ENCODE peak calls at places on chromosome 14, in eight cellular contexts. B, J, C, E, A, P, Y and L are unnamed samples.
A peak's percentile ranks its signal among the peaks of the same experiment; 100 is the strongest.

GRCh38 chr14:59362533-59362932 is 102.6 kb downstream of the GPR135 start:
- DNase-seq in B (no peak), J (no peak), C (no peak), E (no peak), A (no peak), P (no peak), Y (no peak), L (no peak)

GRCh38 chr14:100670017-100670974 is 56.4 kb upstream of the DLK1 start:
- DNase-seq in B (no peak), J (no peak), C (no peak), E (no peak), A (no peak), P (peak; percentile 31), Y (peak; percentile 43), L (peak; percentile 11)

GRCh38 chr14:64812412-64812811 is 67.3 kb downstream of the SPTB start:
- DNase-seq in B (peak; percentile 25), J (peak; percentile 77), C (peak; percentile 94), E (peak; percentile 56), A (peak; percentile 54), P (peak; percentile 67), Y (peak; percentile 88), L (peak; percentile 95)

GRCh38 chr14:52917732-52918131 is 33.1 kb downstream of the FERMT2 start:
- DNase-seq in B (no peak), J (no peak), C (no peak), E (no peak), A (no peak), P (no peak), Y (no peak), L (no peak)

GRCh38 chr14:67357583-67358354 is 1.8 kb downstream of the ATP6V1D start:
- DNase-seq in B (no peak), J (peak; percentile 7), C (no peak), E (no peak), A (no peak), P (no peak), Y (no peak), L (no peak)

GRCh38 chr14:105257464-105257863 is 9.1 kb downstream of the BTBD6 start:
- DNase-seq in B (no peak), J (no peak), C (peak; percentile 38), E (no peak), A (no peak), P (no peak), Y (no peak), L (no peak)

GRCh38 chr14:74609721-74610120 is 2.3 kb downstream of the LTBP2 start:
- DNase-seq in B (no peak), J (no peak), C (peak; percentile 16), E (no peak), A (no peak), P (no peak), Y (peak; percentile 50), L (peak; percentile 45)

GRCh38 chr14:69708586-69709169 is 58.3 kb upstream of the SRSF5 start:
- DNase-seq in B (no peak), J (peak; percentile 44), C (peak; percentile 64), E (peak; percentile 37), A (no peak), P (peak; percentile 29), Y (peak; percentile 17), L (peak; percentile 73)

GRCh38 chr14:105088812-105089745 is 23.8 kb upstream of the GPR132 start:
- DNase-seq in B (no peak), J (no peak), C (no peak), E (no peak), A (no peak), P (no peak), Y (no peak), L (no peak)

GRCh38 chr14:32256606-32257005 is 53.5 kb upstream of the RNU6-8 start:
- DNase-seq in B (no peak), J (no peak), C (no peak), E (no peak), A (no peak), P (no peak), Y (no peak), L (no peak)

GRCh38 chr14:74213907-74214803 is 25.1 kb upstream of the VSX2 start:
- DNase-seq in B (no peak), J (no peak), C (no peak), E (no peak), A (no peak), P (no peak), Y (no peak), L (no peak)

GRCh38 chr14:56953884-56954283 is 143.6 kb upstream of the OTX2 start:
- DNase-seq in B (no peak), J (no peak), C (peak; percentile 19), E (no peak), A (no peak), P (no peak), Y (no peak), L (peak; percentile 13)

GRCh38 chr14:81178063-81178462 is 42.7 kb downstream of the GTF2A1 start:
- DNase-seq in B (no peak), J (peak; percentile 36), C (no peak), E (no peak), A (no peak), P (no peak), Y (no peak), L (no peak)

GRCh38 chr14:99615497-99616245 is 11.7 kb upstream of the CCDC85C start:
- DNase-seq in B (no peak), J (no peak), C (no peak), E (no peak), A (no peak), P (no peak), Y (no peak), L (no peak)